ENCODE peak calls at places on chromosomes 5 and 9, in five cellular contexts. Q is ovary, A is sigmoid colon, O is Peyer's patch, G is A549. Z is an unnamed sample. For H3K4me1, the result is how much of the 10 kb centered on the place peaks cover.

GRCh38 chr5:15261279-15261668 is 238.7 kb upstream of the FBXL7 start:
- DNase-seq in Q (no peak), A (no peak), O (no peak), G (no peak), Z (no peak)

GRCh38 chr5:154498597-154499393 is 20.8 kb upstream of the HAND1 start:
- DNase-seq in Q (no peak), A (no peak), O (no peak), G (no peak), Z (no peak)

GRCh38 chr5:65623482-65623881 is 651 bp downstream of the TRIM23 start:
- DNase-seq in Q (no peak), A (no peak), O (no peak), G (no peak), Z (no peak)

GRCh38 chr9:84463272-84463671 is 122.7 kb upstream of the SLC28A3 start:
- DNase-seq in Q (no peak), A (no peak), O (no peak), G (no peak), Z (no peak)

GRCh38 chr5:76256116-76256889 is 146.8 kb upstream of the IQGAP2 start:
- DNase-seq in Q (peak), A (peak), O (peak), G (peak), Z (no peak)

GRCh38 chr5:146647656-146648199 is 131.7 kb upstream of the GPR151 start:
- DNase-seq in Q (no peak), A (no peak), O (no peak), G (no peak), Z (no peak)

GRCh38 chr5:90158131-90158530 is 251.4 kb downstream of the CETN3 start:
- DNase-seq in Q (no peak), A (no peak), O (no peak), G (no peak), Z (no peak)

GRCh38 chr9:137721899-137722298 is 103.1 kb downstream of the EHMT1 start:
- DNase-seq in Q (no peak), A (no peak), O (no peak), G (no peak), Z (no peak)

GRCh38 chr5:86688414-86688813 is 70.7 kb downstream of the COX7C start:
- DNase-seq in Q (no peak), A (no peak), O (no peak), G (no peak), Z (no peak)

GRCh38 chr9:128683340-128684064 is 5.5 kb upstream of the SET start:
- DNase-seq in Q (peak), A (no peak), O (peak), G (peak), Z (peak)

GRCh38 chr9:108889649-108890067 is 27.6 kb downstream of the ACTL7A start:
- DNase-seq in Q (no peak), A (no peak), O (no peak), G (no peak), Z (no peak)

GRCh38 chr9:97504381-97505216 is 3.1 kb downstream of the TMOD1 start:
- DNase-seq in Q (no peak), A (no peak), O (no peak), G (no peak), Z (no peak)

GRCh38 chr5:74934949-74935751 is 69.0 kb upstream of the FAM169A start:
- DNase-seq in Q (no peak), A (no peak), O (no peak), G (no peak), Z (peak)

GRCh38 chr5:78677777-78678668 is 29.5 kb upstream of the LHFPL2 start:
- DNase-seq in Q (peak), A (peak), O (no peak), G (no peak), Z (peak)

GRCh38 chr5:111742595-111742994 is 14.4 kb downstream of the NREP start:
- DNase-seq in Q (peak), A (no peak), O (no peak), G (no peak), Z (peak)

GRCh38 chr5:171562822-171563221 is 143.4 kb downstream of the FGF18 start:
- DNase-seq in Q (no peak), A (no peak), O (no peak), G (no peak), Z (no peak)

GRCh38 chr5:104757915-104758314 is 1195.3 kb upstream of the NUDT12 start:
- DNase-seq in Q (no peak), A (no peak), O (no peak), G (no peak), Z (no peak)

GRCh38 chr5:101024299-101024698 is 121.2 kb upstream of the ST8SIA4 start:
- DNase-seq in Q (no peak), A (no peak), O (no peak), G (no peak), Z (no peak)

GRCh38 chr5:62606878-62607277 is 28.3 kb downstream of the LRRC70 start:
- DNase-seq in Q (no peak), A (no peak), O (no peak), G (no peak), Z (no peak)

GRCh38 chr9:20658677-20659473 is 25.2 kb upstream of the FOCAD start:
- DNase-seq in Q (no peak), A (no peak), O (no peak), G (peak), Z (no peak)

GRCh38 chr5:172940242-172941066 is 18.8 kb upstream of the RPL26L1 start:
- DNase-seq in Q (peak), A (no peak), O (no peak), G (no peak), Z (no peak)

GRCh38 chr9:121637441-121638222 is 13.8 kb upstream of the DAB2IP start:
- DNase-seq in Q (no peak), A (no peak), O (no peak), G (peak), Z (no peak)

GRCh38 chr9:99690573-99690972 is 131.1 kb upstream of the NR4A3 start:
- DNase-seq in Q (no peak), A (no peak), O (no peak), G (no peak), Z (no peak)

GRCh38 chr5:171956314-171956713 is 50.1 kb downstream of the FBXW11 start:
- DNase-seq in Q (no peak), A (no peak), O (no peak), G (no peak), Z (no peak)

GRCh38 chr9:33489070-33489469 is 15.3 kb upstream of the NOL6 start:
- DNase-seq in Q (no peak), A (no peak), O (no peak), G (no peak), Z (no peak)

GRCh38 chr9:37037744-37038640 is 3.9 kb upstream of the PAX5 start:
- DNase-seq in Q (no peak), A (no peak), O (peak), G (no peak), Z (no peak)

GRCh38 chr9:6354072-6354686 is 26.0 kb downstream of the TPD52L3 start:
- DNase-seq in Q (no peak), A (no peak), O (peak), G (peak), Z (no peak)

GRCh38 chr5:150143725-150144058 is 12.0 kb downstream of the PDGFRB start:
- DNase-seq in Q (peak), A (no peak), O (no peak), G (no peak), Z (peak)

GRCh38 chr5:108650997-108651396 is 96.7 kb upstream of the FER start:
- DNase-seq in Q (no peak), A (no peak), O (no peak), G (no peak), Z (no peak)

GRCh38 chr5:180012316-180012715 is 59.2 kb downstream of the RNF130 start:
- DNase-seq in Q (no peak), A (no peak), O (no peak), G (no peak), Z (no peak)

GRCh38 chr9:2298217-2298616 is 283.1 kb downstream of the SMARCA2 start:
- DNase-seq in Q (no peak), A (no peak), O (no peak), G (no peak), Z (no peak)

GRCh38 chr9:21993893-21994525 is at the start of gene CDKN2A:
- DNase-seq in Q (peak), A (no peak), O (peak), G (no peak), Z (no peak)

GRCh38 chr9:133877967-133878366 is 114.2 kb downstream of the VAV2 start:
- DNase-seq in Q (no peak), A (no peak), O (no peak), G (no peak), Z (no peak)
- H3K4me1 ChIP-seq in Q (under half), A (under half), O (under half), G (half or more), Z (under half)

DNA sequence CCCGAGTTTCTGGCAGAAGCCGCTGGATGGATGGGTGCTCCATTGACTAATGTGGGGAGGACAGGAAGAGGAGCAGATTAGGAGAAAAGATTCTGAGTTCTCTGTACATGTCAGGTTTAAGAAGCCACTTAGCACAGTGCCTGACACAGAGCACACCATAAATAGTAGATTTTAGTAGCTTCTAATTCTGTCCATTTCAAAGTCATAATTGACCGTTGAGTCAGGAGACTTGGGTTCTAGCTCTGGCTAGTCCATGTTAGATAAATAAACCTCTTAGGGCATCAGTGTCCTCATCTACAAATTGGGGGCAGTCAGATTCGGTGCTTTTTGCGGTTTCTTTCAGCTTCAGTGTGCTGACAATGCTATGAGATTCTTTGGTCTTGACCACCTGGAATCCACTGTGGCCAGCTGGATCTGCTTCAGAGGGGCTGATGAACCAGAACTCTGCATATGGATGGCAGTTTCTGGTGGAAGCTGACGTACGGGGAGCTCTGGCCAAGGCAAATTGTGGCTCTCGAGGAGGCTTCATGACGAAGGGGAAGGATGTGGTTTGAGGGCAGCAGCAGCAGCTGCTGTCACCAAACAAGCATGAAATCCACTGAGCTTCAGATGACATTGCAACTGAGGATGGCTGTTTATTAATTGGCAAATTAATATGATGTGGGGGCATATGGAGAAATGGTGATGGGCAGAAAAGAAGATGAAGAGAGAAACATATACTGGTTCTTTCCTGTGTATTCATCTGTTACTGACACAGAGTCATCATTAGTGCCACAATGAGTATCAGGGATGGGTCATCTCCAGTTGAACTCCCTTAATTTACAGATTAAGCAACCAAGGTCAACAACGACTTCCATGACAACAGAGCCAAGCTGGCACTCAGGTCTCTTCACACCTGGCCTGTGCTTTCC is 134.4 kb downstream of the AOPEP start:
- DNase-seq in Q (no peak), A (no peak), O (peak), G (no peak), Z (no peak)
- TF ChIP-seq POLR2A in Q (no peak), A (no peak), O (no peak), G (no peak), Z (no peak)

GRCh38 chr9:91195372-91196012 is 166.2 kb downstream of the AUH start:
- DNase-seq in Q (no peak), A (no peak), O (no peak), G (no peak), Z (no peak)
- H3K4me1 ChIP-seq in Q (under half), A (half or more), O (under half), G (half or more), Z (under half)

DNA sequence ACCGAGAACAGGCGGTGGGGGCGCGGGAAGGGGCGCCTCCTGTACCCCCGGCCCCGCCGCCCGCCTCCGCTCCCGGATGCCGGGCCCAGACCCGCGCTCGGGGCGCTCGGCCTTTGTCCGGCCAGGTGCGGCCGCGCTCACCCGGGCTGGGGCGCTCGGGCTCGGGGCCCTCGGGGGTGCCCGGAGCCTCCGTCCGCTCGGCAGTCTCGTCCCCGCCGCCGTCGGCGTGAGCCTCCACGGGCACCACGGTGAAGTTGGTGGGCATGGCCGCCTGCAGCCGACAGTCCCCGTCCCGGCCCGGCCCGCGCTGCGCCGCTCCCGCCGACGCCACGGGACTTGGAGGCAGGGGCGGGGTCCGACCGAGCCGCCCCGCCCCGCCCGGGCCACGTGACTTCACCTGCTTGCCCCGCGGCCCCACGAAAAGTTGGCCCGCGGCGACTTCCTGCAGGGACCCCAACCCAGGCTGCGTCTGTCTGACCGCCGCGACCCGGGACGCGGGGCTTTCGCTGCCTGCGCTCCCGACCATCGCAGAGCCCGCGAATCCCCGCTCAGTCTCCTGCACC is at the start of gene SLC12A7:
- DNase-seq in Q (peak), A (no peak), O (peak), G (peak), Z (no peak)
- TF ChIP-seq POLR2A in Q (peak), A (no peak), O (peak), G (peak), Z (peak)

GRCh38 chr9:70588381-70588780 is 173.9 kb upstream of the KLF9 start:
- DNase-seq in Q (no peak), A (no peak), O (no peak), G (no peak), Z (no peak)
- H3K4me1 ChIP-seq in Q (under half), A (half or more), O (under half), G (under half), Z (under half)